ENCODE peak calls at places on chromosomes 3 and 15, in five cellular contexts. Q is kidney, X is stomach, O is suprapubic skin, T is fibroblast of lung. W is an unnamed sample.
A peak's percentile ranks its signal among the peaks of the same experiment; 100 is the strongest.

GRCh38 chr15:44219073-44219472 is 24.0 kb upstream of the FRMD5 start:
- DNase-seq in Q (no peak), X (no peak), O (no peak), T (no peak), W (no peak)

GRCh38 chr3:112582242-112582874 is 20.5 kb downstream of the SLC35A5 start:
- DNase-seq in Q (no peak), X (no peak), O (no peak), T (peak; percentile 88), W (no peak)

GRCh38 chr3:157220211-157220610 is 60.3 kb upstream of the CCNL1 start:
- DNase-seq in Q (no peak), X (no peak), O (no peak), T (no peak), W (no peak)

GRCh38 chr3:169241575-169241927 is 422.0 kb downstream of the MECOM start:
- DNase-seq in Q (no peak), X (no peak), O (no peak), T (peak; percentile 69), W (no peak)

GRCh38 chr15:43516185-43516584 is 1.2 kb upstream of the MAP1A start:
- DNase-seq in Q (no peak), X (no peak), O (no peak), T (peak; percentile 66), W (no peak)

GRCh38 chr3:7787871-7788828 is 713.5 kb upstream of the LMCD1 start:
- DNase-seq in Q (no peak), X (no peak), O (no peak), T (no peak), W (no peak)

GRCh38 chr3:189458536-189458935 is 172.7 kb upstream of the TP63 start:
- DNase-seq in Q (peak; percentile 14), X (peak; percentile 33), O (peak; percentile 64), T (peak; percentile 2), W (no peak)

GRCh38 chr15:89057506-89058133 is 30.6 kb upstream of the ABHD2 start:
- DNase-seq in Q (peak; percentile 87), X (peak; percentile 90), O (peak; percentile 90), T (peak; percentile 69), W (peak; percentile 86)

GRCh38 chr15:70375006-70375409 is 277.3 kb upstream of the TLE3 start:
- DNase-seq in Q (no peak), X (no peak), O (peak; percentile 61), T (no peak), W (no peak)

GRCh38 chr15:85622432-85622831 is 172.3 kb downstream of the KLHL25 start:
- DNase-seq in Q (no peak), X (no peak), O (no peak), T (peak; percentile 50), W (no peak)

GRCh38 chr3:172154768-172155649 is 115.6 kb downstream of the FNDC3B start:
- DNase-seq in Q (no peak), X (no peak), O (no peak), T (no peak), W (peak; percentile 56)

GRCh38 chr3:40557558-40558161 is 32.9 kb downstream of the ZNF621 start:
- DNase-seq in Q (no peak), X (no peak), O (no peak), T (no peak), W (no peak)

GRCh38 chr15:49860101-49860500 is 239.3 kb downstream of the DTWD1 start:
- DNase-seq in Q (no peak), X (no peak), O (no peak), T (peak; percentile 59), W (no peak)

GRCh38 chr3:121443456-121443855 is 102.3 kb downstream of the POLQ start:
- DNase-seq in Q (no peak), X (no peak), O (no peak), T (peak; percentile 3), W (no peak)

GRCh38 chr3:106628407-106628806 is 748.8 kb upstream of the CCDC54 start:
- DNase-seq in Q (no peak), X (no peak), O (no peak), T (peak; percentile 61), W (no peak)

GRCh38 chr3:114558271-114558670 is 264.4 kb downstream of the TIGIT start:
- DNase-seq in Q (no peak), X (no peak), O (no peak), T (peak; percentile 26), W (no peak)

GRCh38 chr15:65980824-65981456 is 111.6 kb downstream of the RAB11A start:
- DNase-seq in Q (no peak), X (peak; percentile 81), O (no peak), T (peak; percentile 76), W (peak; percentile 71)

GRCh38 chr3:141735176-141735575 is 2.9 kb upstream of the RNF7 start:
- DNase-seq in Q (no peak), X (no peak), O (no peak), T (no peak), W (no peak)

GRCh38 chr3:131077904-131078303 is 51.2 kb downstream of the NEK11 start:
- DNase-seq in Q (no peak), X (no peak), O (no peak), T (no peak), W (no peak)

GRCh38 chr3:49413338-49413734 is 1.1 kb downstream of the TCTA start:
- DNase-seq in Q (no peak), X (no peak), O (no peak), T (no peak), W (no peak)

GRCh38 chr15:55168350-55168974 is 28.3 kb downstream of the RSL24D1 start:
- DNase-seq in Q (no peak), X (peak; percentile 48), O (no peak), T (peak; percentile 71), W (peak; percentile 42)

GRCh38 chr15:62498711-62499110 is 333.6 kb upstream of the C2CD4B start:
- DNase-seq in Q (no peak), X (no peak), O (no peak), T (no peak), W (no peak)

GRCh38 chr3:127172670-127173515 is 20.0 kb upstream of the PRR23E start:
- DNase-seq in Q (peak; percentile 69), X (no peak), O (no peak), T (peak; percentile 58), W (no peak)

GRCh38 chr15:68366314-68366713 is 65.6 kb downstream of the ITGA11 start:
- DNase-seq in Q (no peak), X (no peak), O (no peak), T (no peak), W (no peak)

GRCh38 chr15:97929456-97930229 is 30.9 kb upstream of the ARRDC4 start:
- DNase-seq in Q (no peak), X (no peak), O (no peak), T (no peak), W (no peak)

GRCh38 chr3:52572221-52572620 is 35.8 kb downstream of the UQCC5 start:
- DNase-seq in Q (no peak), X (no peak), O (no peak), T (no peak), W (no peak)

GRCh38 chr3:11162401-11163345 is 8.4 kb downstream of the HRH1 start:
- DNase-seq in Q (no peak), X (no peak), O (peak; percentile 15), T (no peak), W (no peak)

GRCh38 chr3:97823081-97823480 is 1.3 kb downstream of the CRYBG3 start:
- DNase-seq in Q (no peak), X (no peak), O (no peak), T (peak; percentile 8), W (no peak)

GRCh38 chr3:30576946-30577345 is 29.5 kb upstream of the TGFBR2 start:
- DNase-seq in Q (no peak), X (no peak), O (no peak), T (peak; percentile 21), W (no peak)

GRCh38 chr3:192816274-192816853 is 89.0 kb upstream of the FGF12 start:
- DNase-seq in Q (no peak), X (no peak), O (no peak), T (peak; percentile 75), W (no peak)

GRCh38 chr3:125120370-125121122 is 64.7 kb upstream of the HEG1 start:
- DNase-seq in Q (no peak), X (no peak), O (no peak), T (no peak), W (no peak)

GRCh38 chr15:89442671-89443307 is 53.6 kb downstream of the RHCG start:
- DNase-seq in Q (no peak), X (peak; percentile 31), O (no peak), T (peak; percentile 20), W (peak; percentile 48)

GRCh38 chr3:8822141-8822540 is 52.7 kb upstream of the OXTR start:
- DNase-seq in Q (no peak), X (no peak), O (no peak), T (peak; percentile 87), W (no peak)

GRCh38 chr3:64291345-64291744 is 66.1 kb upstream of the PRICKLE2 start:
- DNase-seq in Q (peak; percentile 73), X (no peak), O (peak; percentile 83), T (peak; percentile 96), W (peak; percentile 11)

GRCh38 chr15:79769081-79769481 is 127.7 kb downstream of the MTHFS start:
- DNase-seq in Q (no peak), X (no peak), O (no peak), T (peak; percentile 3), W (no peak)
- H3K4me3 ChIP-seq in Q (no peak overlapping the region), X (no peak overlapping the region), O (no peak overlapping the region), T (no peak overlapping the region), W (no peak overlapping the region)

GRCh38 chr3:184016169-184016570 is 1.5 kb downstream of the ABCC5 start:
- DNase-seq in Q (no peak), X (no peak), O (no peak), T (no peak), W (no peak)
- H3K4me1 ChIP-seq in Q (peaks cover 9% of the 10 kb centered on the region), X (peaks cover 21% of the 10 kb centered on the region), O (peaks cover 18% of the 10 kb centered on the region), T (no peaks in the 10 kb centered on the region), W (peaks cover 31% of the 10 kb centered on the region)

GRCh38 chr3:54549607-54550006 is 378.3 kb downstream of the LRTM1 start:
- DNase-seq in Q (no peak), X (no peak), O (no peak), T (no peak), W (no peak)

GRCh38 chr3:54550216-54550977 is 377.5 kb downstream of the LRTM1 start:
- DNase-seq in Q (no peak), X (no peak), O (no peak), T (no peak), W (no peak)

GRCh38 chr3:54547051-54547450 is 380.8 kb downstream of the LRTM1 start:
- DNase-seq in Q (no peak), X (no peak), O (no peak), T (no peak), W (no peak)

DNA sequence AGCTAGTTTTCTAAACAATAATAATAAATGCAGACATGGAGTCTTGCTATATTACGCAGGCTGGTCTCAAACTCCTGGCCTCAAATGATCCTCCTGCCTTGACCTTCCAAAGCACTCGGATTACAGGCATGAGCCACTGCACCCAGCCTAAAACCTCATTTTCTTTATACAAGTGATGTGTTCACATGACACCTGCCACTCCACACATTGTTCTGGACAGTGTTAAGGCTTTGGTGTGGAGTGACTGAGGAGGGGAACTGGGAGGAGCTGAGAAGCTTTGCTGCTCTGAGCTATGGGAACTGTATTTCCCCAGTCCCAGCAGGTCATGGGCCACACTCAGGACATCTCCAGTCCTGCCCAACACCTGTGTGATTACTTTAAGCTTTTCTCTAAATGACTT is 380.0 kb downstream of the LRTM1 start:
- DNase-seq in Q (no peak), X (no peak), O (no peak), T (no peak), W (no peak)
- TF ChIP-seq CTCF in Q (no peak), X (no peak), O (no peak), T (no peak), W (no peak)

DNA sequence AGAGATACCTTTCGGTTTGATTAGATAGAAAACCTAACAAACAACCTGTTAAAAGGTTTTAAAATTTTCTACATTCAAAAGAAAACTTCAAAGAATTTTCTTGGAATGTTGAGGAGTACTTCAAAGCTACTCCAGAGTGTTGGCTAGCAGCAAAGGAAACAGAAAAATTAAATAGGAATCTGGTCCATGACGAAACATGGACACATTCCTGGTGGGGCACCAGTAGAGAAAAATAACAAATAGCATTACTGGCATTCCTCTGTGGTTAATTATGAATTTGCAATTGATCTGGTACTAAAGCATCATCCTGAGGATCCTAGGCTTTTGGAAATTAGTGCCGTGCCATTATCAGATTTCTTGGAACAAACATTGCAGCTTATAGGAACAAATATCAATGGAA is 59.5 kb upstream of the DPPA4 start:
- DNase-seq in Q (no peak), X (no peak), O (no peak), T (no peak), W (no peak)
- H3K4me3 ChIP-seq in Q (no peak overlapping the region), X (no peak overlapping the region), O (no peak overlapping the region), T (no peak overlapping the region), W (no peak overlapping the region)

W was measured in transverse colon.